ENCODE peak calls at places on chromosomes 6 and 20, in five cellular contexts. O, U, J, L and F are unnamed samples.

GRCh38 chr20:59526242-59527225 is 77.8 kb upstream of the PHACTR3 start:
- DNase-seq in L (no peak), U (no peak), J (peak), O (peak), F (no peak)

GRCh38 chr6:103534814-103535213 is 1324.9 kb downstream of the HACE1 start:
- DNase-seq in L (no peak), U (no peak), J (no peak), O (no peak), F (no peak)

GRCh38 chr6:30721198-30722024 is 1.3 kb downstream of the TUBB start:
- DNase-seq in L (no peak), J (peak), O (peak), U (peak), F (no peak)

GRCh38 chr20:24059174-24059573 is 70.6 kb upstream of the GGTLC1 start:
- DNase-seq in L (no peak), J (no peak), O (no peak), U (no peak), F (no peak)

GRCh38 chr6:43308101-43308989 is at the start of gene CRIP3:
- DNase-seq in L (no peak), J (no peak), U (peak), O (no peak), F (no peak)

GRCh38 chr6:68108243-68108835 is 526.7 kb upstream of the ADGRB3 start:
- DNase-seq in J (no peak), O (no peak), U (peak), L (no peak), F (no peak)

GRCh38 chr6:43874814-43875590 is 105.0 kb downstream of the VEGFA start:
- DNase-seq in J (no peak), O (no peak), U (no peak), L (no peak), F (no peak)

GRCh38 chr6:39225946-39226437 is 3.3 kb downstream of the KCNK5 start:
- DNase-seq in L (peak), J (no peak), U (peak), O (no peak), F (no peak)

GRCh38 chr6:82205793-82206425 is 41.6 kb downstream of the IBTK start:
- DNase-seq in J (peak), L (no peak), U (peak), O (peak), F (no peak)

GRCh38 chr6:67608099-67608749 is 1026.9 kb upstream of the ADGRB3 start:
- DNase-seq in J (no peak), L (no peak), O (no peak), U (no peak), F (no peak)

GRCh38 chr20:40279390-40279789 is 409.6 kb downstream of the MAFB start:
- DNase-seq in L (no peak), O (peak), U (no peak), J (no peak), F (peak)

GRCh38 chr20:17683218-17684076 is 1.4 kb upstream of the RRBP1 start:
- DNase-seq in U (no peak), L (no peak), O (no peak), J (peak), F (no peak)
- TF ChIP-seq YY1 in U (no peak), L (no peak), O (no peak), J (no peak), F (no peak)

GRCh38 chr20:51486197-51487005 is 56.1 kb downstream of the NFATC2 start:
- DNase-seq in J (no peak), L (no peak), O (no peak), U (no peak), F (no peak)
- TF ChIP-seq YY1 in J (no peak), L (no peak), O (no peak), U (no peak), F (no peak)

DNA sequence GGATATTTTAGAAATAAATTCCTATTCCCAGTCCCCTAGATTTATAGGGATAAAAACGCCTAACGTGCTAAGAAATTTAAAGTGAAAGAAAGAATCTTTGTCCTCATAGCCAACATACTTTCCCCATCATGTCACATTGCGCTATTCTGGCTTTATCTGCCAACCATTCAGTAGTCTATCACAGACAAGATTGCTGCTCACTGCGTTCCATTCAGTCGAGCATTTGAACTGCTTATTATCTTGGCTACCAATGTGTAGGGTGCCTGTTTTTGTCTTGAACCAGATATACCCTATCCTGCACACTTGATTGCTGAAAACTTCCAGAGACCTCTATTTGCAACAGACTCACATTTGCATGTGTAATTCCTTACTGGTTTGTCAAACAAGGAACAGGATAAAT is 751.5 kb downstream of the EPHA7 start:
- DNase-seq in L (no peak), U (no peak), J (no peak), O (no peak), F (no peak)
- TF ChIP-seq YY1 in L (no peak), U (no peak), J (no peak), O (no peak), F (no peak)

GRCh38 chr20:20409326-20409725 is 41.4 kb downstream of the INSM1 start:
- DNase-seq in U (no peak), L (no peak), J (no peak), O (no peak), F (no peak)

GRCh38 chr20:20412750-20413149 is 44.8 kb downstream of the INSM1 start:
- DNase-seq in U (no peak), J (no peak), O (no peak), L (no peak), F (no peak)

GRCh38 chr20:20411841-20412240 is 43.9 kb downstream of the INSM1 start:
- DNase-seq in J (no peak), L (no peak), O (no peak), U (no peak), F (no peak)

GRCh38 chr20:20410678-20411077 is 42.8 kb downstream of the INSM1 start:
- DNase-seq in O (peak), L (no peak), J (no peak), U (peak), F (peak)

GRCh38 chr20:20411382-20411781 is 43.5 kb downstream of the INSM1 start:
- DNase-seq in L (no peak), O (no peak), U (no peak), J (no peak), F (no peak)
- TF ChIP-seq YY1 in L (no peak), O (no peak), U (no peak), J (no peak), F (no peak)

GRCh38 chr6:28807682-28808280 is 116.0 kb downstream of the TRIM27 start:
- DNase-seq in L (no peak), O (peak), U (peak), J (peak), F (peak)

GRCh38 chr6:28802417-28803336 is 121.1 kb downstream of the TRIM27 start:
- DNase-seq in O (no peak), L (no peak), U (peak), J (peak), F (no peak)

GRCh38 chr6:28808383-28808782 is 115.4 kb downstream of the TRIM27 start:
- DNase-seq in U (peak), O (no peak), J (no peak), L (no peak), F (no peak)

DNA sequence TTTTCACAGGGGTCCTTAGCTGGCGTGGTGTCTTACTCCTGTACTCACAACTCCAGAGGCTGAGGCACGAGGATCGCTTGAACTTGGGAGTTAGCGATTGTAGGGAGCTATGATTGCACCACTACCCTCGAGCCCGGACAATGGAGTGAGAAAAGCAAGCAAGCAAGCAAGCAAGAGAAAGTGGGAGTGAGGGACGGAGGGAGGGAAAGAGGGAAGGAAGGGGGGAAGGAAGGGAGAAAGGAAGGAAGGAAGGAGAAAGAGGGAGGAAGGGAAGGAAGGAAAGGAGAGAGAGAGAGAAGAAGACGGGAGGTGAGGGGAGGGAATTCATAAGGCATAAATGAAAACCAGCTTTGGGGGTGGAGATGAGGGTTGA is 120.5 kb downstream of the TRIM27 start:
- DNase-seq in L (no peak), U (peak), O (no peak), J (no peak), F (no peak)
- TF ChIP-seq YY1 in L (no peak), U (no peak), O (no peak), J (no peak), F (no peak)

DNA sequence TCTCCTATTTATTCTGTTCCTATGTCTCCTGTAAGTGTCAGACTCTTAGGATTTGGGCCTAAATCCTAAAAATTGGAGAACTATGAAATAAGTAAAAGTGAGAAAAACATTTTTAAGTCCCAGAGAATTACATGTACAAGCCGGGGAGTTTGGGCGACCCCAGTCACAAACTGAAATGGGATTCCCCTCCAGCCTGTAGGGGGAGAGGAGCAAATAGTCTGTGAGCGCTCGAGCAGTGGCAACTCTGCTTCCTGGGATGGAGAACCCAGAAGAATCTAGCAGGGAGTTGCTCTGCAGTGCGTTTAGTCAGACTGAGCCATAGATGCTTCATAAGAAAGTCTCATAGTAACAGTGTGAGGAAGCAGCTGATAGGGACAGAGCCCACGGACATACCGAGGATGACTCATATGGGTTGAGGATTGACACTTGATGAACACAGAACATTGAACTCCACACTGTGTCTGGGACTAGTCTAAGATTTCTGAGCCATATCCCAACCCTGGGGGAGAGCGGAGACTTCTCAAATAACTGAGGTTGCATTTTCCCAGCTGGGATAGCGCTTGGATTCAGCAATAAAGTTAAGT is 437.2 kb downstream of the BCKDHB start:
- DNase-seq in L (no peak), U (no peak), J (no peak), O (no peak), F (no peak)
- TF ChIP-seq YY1 in L (no peak), U (no peak), J (no peak), O (no peak), F (no peak)